ENCODE peak calls at places on chromosomes 1 and 21, in eight cellular contexts. O, Q, K, E, U, T, R and F are unnamed samples.

GRCh38 chr1:192463661-192464060 is 111.9 kb upstream of the RGS1 start:
- DNase-seq in U (no peak), Q (no peak), E (no peak), O (no peak), T (no peak), R (no peak), K (no peak), F (no peak)

GRCh38 chr1:89608627-89609338 is 24.1 kb upstream of the LRRC8C start:
- DNase-seq in O (no peak), K (no peak), E (no peak), R (no peak), U (no peak), T (no peak), Q (no peak), F (no peak)

GRCh38 chr1:194512957-194513356 is 1326.5 kb upstream of the B3GALT2 start:
- DNase-seq in O (peak; percentile 16), K (no peak), E (no peak), Q (no peak), U (no peak), T (no peak), R (no peak), F (peak; percentile 4)

GRCh38 chr1:177255411-177255810 is 84.7 kb downstream of the BRINP2 start:
- DNase-seq in T (peak; percentile 94), Q (no peak), U (peak; percentile 32), E (no peak), O (no peak), K (no peak), R (no peak), F (peak; percentile 48)

GRCh38 chr1:212979340-212980122 is 29.2 kb downstream of the VASH2 start:
- DNase-seq in R (no peak), U (no peak), O (no peak), T (no peak), Q (no peak), E (no peak), K (no peak), F (no peak)

GRCh38 chr1:77900687-77901293 is 12.4 kb downstream of the NEXN start:
- DNase-seq in U (peak; percentile 56), E (no peak), O (peak; percentile 24), Q (no peak), K (peak; percentile 31), R (peak; percentile 13), T (peak; percentile 35), F (peak; percentile 65)

GRCh38 chr1:13628218-13628617 is 44.6 kb downstream of the PDPN start:
- DNase-seq in K (no peak), E (no peak), R (no peak), T (peak; percentile 1), Q (no peak), O (no peak), U (no peak), F (no peak)

GRCh38 chr1:2515763-2516080 is 10.7 kb downstream of the PANK4 start:
- DNase-seq in T (no peak), R (no peak), U (no peak), K (no peak), O (no peak), Q (no peak), E (no peak), F (no peak)

GRCh38 chr21:29332461-29333354 is 34.0 kb downstream of the BACH1 start:
- DNase-seq in T (no peak), K (no peak), U (peak; percentile 60), E (no peak), R (no peak), Q (no peak), O (peak; percentile 79), F (peak; percentile 86)

GRCh38 chr21:46173573-46173972 is 10.7 kb downstream of the SPATC1L start:
- DNase-seq in E (no peak), U (no peak), K (no peak), R (no peak), Q (no peak), T (no peak), O (no peak), F (no peak)

GRCh38 chr1:235106457-235106856 is 22.2 kb downstream of the TOMM20 start:
- DNase-seq in E (no peak), U (no peak), T (no peak), R (no peak), Q (no peak), O (no peak), K (no peak), F (peak; percentile 16)

GRCh38 chr1:201904579-201904978 is 15.9 kb downstream of the SHISA4 start:
- DNase-seq in K (no peak), E (no peak), Q (no peak), T (no peak), O (no peak), U (peak; percentile 79), R (no peak), F (no peak)

GRCh38 chr1:111625263-111625662 is 5.7 kb downstream of the RAP1A start:
- DNase-seq in R (no peak), E (no peak), U (no peak), K (no peak), T (no peak), Q (no peak), O (no peak), F (no peak)

GRCh38 chr21:26851109-26851944 is 6.1 kb upstream of the ADAMTS1 start:
- DNase-seq in O (no peak), R (no peak), K (no peak), U (no peak), T (no peak), Q (no peak), E (no peak), F (no peak)

GRCh38 chr1:163083690-163084089 is 14.5 kb downstream of the RGS4 start:
- DNase-seq in E (no peak), U (no peak), O (peak; percentile 76), T (peak; percentile 18), R (no peak), K (no peak), Q (no peak), F (peak; percentile 79)

GRCh38 chr21:39136711-39137110 is 46.5 kb downstream of the PSMG1 start:
- DNase-seq in K (no peak), T (no peak), R (peak; percentile 34), U (no peak), O (peak; percentile 55), E (no peak), Q (no peak), F (peak; percentile 89)

GRCh38 chr1:62599044-62599443 is 1.7 kb downstream of the ANGPTL3 start:
- DNase-seq in E (no peak), R (no peak), U (no peak), K (no peak), O (no peak), Q (no peak), T (no peak), F (peak; percentile 56)

GRCh38 chr21:26041441-26042180 is 129.0 kb downstream of the APP start:
- DNase-seq in O (peak; percentile 30), E (no peak), K (no peak), T (no peak), U (no peak), Q (no peak), R (peak; percentile 56), F (peak; percentile 9)

GRCh38 chr1:226736908-226737818 is 1.9 kb downstream of the ITPKB start:
- DNase-seq in O (no peak), T (no peak), U (peak; percentile 37), Q (peak; percentile 64), K (peak; percentile 46), R (peak; percentile 61), E (peak; percentile 40), F (peak; percentile 28)

GRCh38 chr1:201999625-202000238 is 10.7 kb upstream of the ELF3 start:
- DNase-seq in K (peak; percentile 61), U (peak; percentile 40), O (peak; percentile 68), E (peak; percentile 35), T (no peak), R (peak; percentile 52), Q (no peak), F (peak; percentile 71)

GRCh38 chr1:21262282-21263051 is 27.8 kb downstream of the ECE1 start:
- DNase-seq in E (peak; percentile 44), K (no peak), Q (no peak), R (peak; percentile 49), T (peak; percentile 70), O (peak; percentile 75), U (peak; percentile 86), F (peak; percentile 83)

GRCh38 chr1:219798283-219799030 is 129.9 kb downstream of the SLC30A10 start:
- DNase-seq in K (no peak), Q (no peak), O (peak; percentile 83), R (no peak), T (peak; percentile 18), E (no peak), U (no peak), F (peak; percentile 78)

GRCh38 chr1:9250336-9250585 is 15.7 kb downstream of the H6PD start:
- DNase-seq in R (no peak), O (no peak), T (no peak), U (no peak), E (no peak), K (no peak), Q (no peak), F (no peak)

GRCh38 chr1:4825841-4826450 is 171.5 kb downstream of the AJAP1 start:
- DNase-seq in T (peak; percentile 21), E (no peak), R (no peak), K (no peak), O (no peak), U (peak; percentile 12), Q (no peak), F (no peak)

GRCh38 chr1:66981679-66982078 is 56.9 kb downstream of the MIER1 start:
- DNase-seq in U (no peak), R (no peak), O (peak; percentile 41), E (no peak), T (peak; percentile 26), Q (no peak), K (peak; percentile 52), F (no peak)

GRCh38 chr1:153774780-153775431 is at the start of gene SLC27A3:
- DNase-seq in K (no peak), R (peak; percentile 62), U (peak; percentile 64), T (peak; percentile 70), O (no peak), Q (no peak), E (no peak), F (peak; percentile 48)

GRCh38 chr1:40742363-40743061 is 41.1 kb upstream of the KCNQ4 start:
- DNase-seq in R (no peak), O (no peak), U (no peak), E (no peak), T (no peak), Q (no peak), K (no peak), F (no peak)

GRCh38 chr1:54571326-54571725 is 23.3 kb downstream of the ACOT11 start:
- DNase-seq in Q (no peak), T (no peak), K (no peak), E (no peak), U (peak; percentile 32), O (no peak), R (no peak), F (no peak)

GRCh38 chr1:166944186-166944967 is 31.0 kb downstream of the ILDR2 start:
- DNase-seq in R (no peak), Q (no peak), O (peak; percentile 94), E (no peak), T (no peak), K (no peak), U (no peak), F (peak; percentile 78)

GRCh38 chr1:172141351-172142000 is 279.0 kb upstream of the C1orf105 start:
- DNase-seq in U (no peak), T (no peak), R (no peak), K (no peak), Q (no peak), O (peak; percentile 27), E (no peak), F (peak; percentile 48)

GRCh38 chr1:220732137-220732536 is 16.0 kb upstream of the MTARC2 start:
- DNase-seq in E (no peak), O (no peak), K (no peak), T (no peak), R (no peak), U (no peak), Q (no peak), F (no peak)

GRCh38 chr1:2236695-2237677 is 8.9 kb downstream of the SKI start:
- DNase-seq in E (no peak), U (no peak), Q (no peak), K (no peak), O (no peak), T (no peak), R (no peak), F (no peak)

GRCh38 chr1:5389101-5389885 is 602.9 kb downstream of the NPHP4 start:
- DNase-seq in R (no peak), Q (no peak), E (no peak), T (no peak), O (no peak), U (no peak), K (no peak), F (no peak)

GRCh38 chr1:12112711-12113161 is 49.6 kb downstream of the TNFRSF8 start:
- DNase-seq in Q (no peak), O (no peak), E (no peak), T (no peak), K (no peak), U (no peak), R (no peak), F (peak; percentile 17)